ENCODE peak calls at places on chromosomes 13 and 19, in six cellular contexts. G is fibroblast of lung, J is uterus, O is psoas muscle, M is mammary epithelial cell, R is cardiac muscle cell. I is an unnamed sample. For H3K27me3, the result is how much of the 10 kb centered on the place peaks cover.

GRCh38 chr19:15587663-15588062 is 27.4 kb upstream of the CYP4F8 start:
- DNase-seq in G (no peak), J (no peak), O (no peak), M (no peak), R (no peak), I (peak)

GRCh38 chr19:18044825-18045304 is 36.9 kb downstream of the ARRDC2 start:
- DNase-seq in G (peak), J (peak), O (peak), M (peak), R (peak), I (peak)

GRCh38 chr13:37747071-37747612 is 122.4 kb downstream of the TRPC4 start:
- DNase-seq in G (peak), J (no peak), O (no peak), M (peak), R (peak), I (no peak)

GRCh38 chr13:25233861-25234260 is 53.4 kb downstream of the MTMR6 start:
- DNase-seq in G (no peak), J (no peak), O (no peak), M (no peak), R (no peak), I (no peak)

GRCh38 chr19:32362318-32362691 is 16.9 kb downstream of the ZNF507 start:
- DNase-seq in G (no peak), J (no peak), O (no peak), M (no peak), R (no peak), I (no peak)

GRCh38 chr13:102839462-102839861 is 6.4 kb upstream of the ERCC5 start:
- DNase-seq in G (peak), J (no peak), O (no peak), M (no peak), R (peak), I (no peak)

GRCh38 chr19:32773126-32773525 is 53.6 kb downstream of the TDRD12 start:
- DNase-seq in G (no peak), J (no peak), O (no peak), M (no peak), R (no peak), I (no peak)

GRCh38 chr19:30519607-30520205 is 147.5 kb downstream of the ZNF536 start:
- DNase-seq in G (no peak), J (no peak), O (no peak), M (no peak), R (no peak), I (no peak)

GRCh38 chr19:51480590-51480989 is 2.3 kb downstream of the CEACAM18 start:
- DNase-seq in G (no peak), J (no peak), O (no peak), M (no peak), R (peak), I (no peak)

GRCh38 chr19:30647891-30648290 is 275.7 kb downstream of the ZNF536 start:
- DNase-seq in G (no peak), J (no peak), O (no peak), M (no peak), R (no peak), I (no peak)

DNA sequence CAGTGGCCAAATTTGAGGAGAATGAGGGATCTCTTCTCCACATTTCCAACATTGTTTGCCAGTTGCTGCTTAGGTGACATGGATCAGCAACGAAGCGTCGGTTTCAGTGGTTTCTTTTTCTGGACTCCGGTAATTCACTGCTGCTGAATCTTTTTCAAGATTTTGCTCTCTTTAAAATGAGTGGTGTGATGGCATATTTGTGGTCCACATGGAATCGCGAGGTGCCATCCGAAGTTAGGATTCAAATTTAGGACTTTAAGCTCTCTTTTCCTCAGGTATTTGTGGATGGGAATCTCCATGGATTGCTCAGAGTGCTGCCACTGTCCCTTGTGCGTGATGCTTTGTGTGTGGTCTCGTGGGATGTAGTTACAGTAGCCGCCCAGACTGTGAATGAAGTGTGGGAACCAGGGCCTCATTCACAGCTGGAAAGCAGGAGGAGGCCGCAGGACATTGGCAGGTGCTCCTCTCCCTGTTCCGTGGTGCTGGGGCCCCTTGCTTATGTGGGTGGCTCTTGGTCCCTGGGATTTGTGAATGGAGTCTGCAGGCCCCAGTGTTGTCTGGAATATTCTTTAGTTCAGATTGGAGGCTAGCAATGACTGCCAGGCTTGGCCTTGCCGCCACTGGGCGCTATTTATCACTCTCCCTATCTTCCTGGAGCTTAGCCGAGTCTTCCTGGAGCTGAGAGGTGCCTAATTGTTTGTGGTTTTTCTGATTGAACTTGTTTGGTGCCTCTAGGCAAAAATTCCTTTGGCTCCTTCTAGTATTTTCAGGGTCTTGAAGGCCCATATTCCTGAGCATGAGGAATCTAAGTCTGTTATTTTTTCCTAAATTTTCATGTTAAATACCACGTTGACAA is 1.5 kb downstream of the ILF3 start:
- DNase-seq in G (peak), J (no peak), O (no peak), M (peak), R (peak), I (no peak)
- H3K27me3 ChIP-seq in G (under half), J (under half), O (under half), M (under half), R (under half), I (under half)

GRCh38 chr19:35293733-35294309 is 1.9 kb downstream of the MAG start:
- DNase-seq in G (no peak), J (no peak), O (no peak), M (no peak), R (no peak), I (no peak)
- H3K27me3 ChIP-seq in G (under half), J (under half), O (under half), M (under half), R (under half), I (under half)

DNA sequence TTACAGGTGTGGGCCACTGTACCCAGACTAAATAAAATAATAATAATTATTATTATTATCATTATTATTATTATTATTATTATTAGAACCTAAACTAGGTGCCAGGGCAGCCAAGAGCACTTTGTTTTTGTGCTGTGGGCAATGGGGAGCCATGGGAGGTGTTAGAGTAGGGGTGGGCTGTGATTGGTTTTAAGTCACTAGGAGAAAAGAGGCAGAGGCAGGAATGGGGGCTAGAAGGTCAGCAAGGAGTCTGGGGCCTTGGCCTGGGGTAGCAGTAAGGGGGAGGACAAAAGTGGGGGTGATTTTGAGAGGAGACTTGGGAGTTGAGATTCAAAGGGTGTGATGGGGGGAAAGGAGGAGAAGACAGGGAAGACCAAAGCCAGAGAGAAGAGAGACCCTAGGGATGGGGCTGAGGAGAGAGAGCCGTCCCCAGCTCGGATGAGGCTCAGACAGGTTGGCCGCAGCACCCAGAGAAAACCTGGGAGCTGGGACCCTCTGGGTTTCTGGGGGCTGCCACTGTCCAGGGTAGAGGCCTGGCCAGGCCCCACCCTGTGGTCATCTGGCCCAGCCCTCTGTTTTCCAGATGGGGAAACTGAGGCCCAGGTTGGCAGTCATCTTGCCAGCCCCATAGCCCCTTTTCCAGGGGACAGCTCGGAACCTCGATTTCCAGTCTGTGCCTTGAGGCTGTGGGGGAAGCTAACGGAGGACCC is 17.8 kb upstream of the BTBD2 start:
- DNase-seq in G (no peak), J (no peak), O (peak), M (no peak), R (no peak), I (no peak)
- H3K27me3 ChIP-seq in G (under half), J (under half), O (under half), M (under half), R (under half), I (under half)

GRCh38 chr19:55174425-55175116 is 5.5 kb downstream of the SYT5 start:
- DNase-seq in G (no peak), J (no peak), O (no peak), M (no peak), R (no peak), I (no peak)
- H3K27me3 ChIP-seq in G (under half), J (half or more), O (half or more), M (under half), R (half or more), I (under half)